ENCODE peak calls at places on chromosome 9, in six cellular contexts. E, Y, G, Z, M and V are unnamed samples.

GRCh38 chr9:70600479-70600878 is 186.0 kb upstream of the KLF9 start:
- DNase-seq in E (no peak), Y (no peak), G (no peak), Z (peak), M (peak), V (peak)

GRCh38 chr9:121463026-121463827 is 36.4 kb downstream of the GGTA1 start:
- DNase-seq in E (peak), Y (peak), G (peak), Z (no peak), M (no peak), V (no peak)

GRCh38 chr9:129365196-129365595 is 187.1 kb upstream of the IER5L start:
- DNase-seq in E (no peak), Y (no peak), G (no peak), Z (no peak), M (no peak), V (no peak)

GRCh38 chr9:73152953-73153352 is 1.3 kb downstream of the ANXA1 start:
- DNase-seq in E (no peak), Y (no peak), G (no peak), Z (no peak), M (no peak), V (no peak)

GRCh38 chr9:131815971-131816873 is 76.3 kb upstream of the RAPGEF1 start:
- DNase-seq in E (no peak), Y (no peak), G (no peak), Z (no peak), M (no peak), V (no peak)

GRCh38 chr9:74729129-74729710 is 158.5 kb downstream of the TRPM6 start:
- DNase-seq in E (no peak), Y (no peak), G (no peak), Z (peak), M (no peak), V (no peak)

GRCh38 chr9:137801023-137801319 is 76.6 kb upstream of the CACNA1B start:
- DNase-seq in E (no peak), Y (no peak), G (no peak), Z (no peak), M (no peak), V (no peak)

GRCh38 chr9:72041775-72042194 is 18.6 kb downstream of the C9orf57 start:
- DNase-seq in E (no peak), Y (no peak), G (no peak), Z (peak), M (peak), V (peak)

GRCh38 chr9:107335331-107335730 is 52.3 kb downstream of the RAD23B start:
- DNase-seq in E (no peak), Y (no peak), G (no peak), Z (no peak), M (no peak), V (no peak)

GRCh38 chr9:138044485-138045383 is 167.2 kb downstream of the CACNA1B start:
- DNase-seq in E (no peak), Y (no peak), G (no peak), Z (no peak), M (no peak), V (no peak)

GRCh38 chr9:70285246-70285645 is 26.5 kb downstream of the SMC5 start:
- DNase-seq in E (peak), Y (no peak), G (no peak), Z (no peak), M (no peak), V (peak)

GRCh38 chr9:69324549-69325401 is at the start of gene ENTREP1:
- DNase-seq in E (peak), Y (peak), G (peak), Z (peak), M (no peak), V (no peak)

GRCh38 chr9:89425921-89426388 is 72.0 kb downstream of the SEMA4D start:
- DNase-seq in E (no peak), Y (no peak), G (no peak), Z (peak), M (peak), V (no peak)

DNA sequence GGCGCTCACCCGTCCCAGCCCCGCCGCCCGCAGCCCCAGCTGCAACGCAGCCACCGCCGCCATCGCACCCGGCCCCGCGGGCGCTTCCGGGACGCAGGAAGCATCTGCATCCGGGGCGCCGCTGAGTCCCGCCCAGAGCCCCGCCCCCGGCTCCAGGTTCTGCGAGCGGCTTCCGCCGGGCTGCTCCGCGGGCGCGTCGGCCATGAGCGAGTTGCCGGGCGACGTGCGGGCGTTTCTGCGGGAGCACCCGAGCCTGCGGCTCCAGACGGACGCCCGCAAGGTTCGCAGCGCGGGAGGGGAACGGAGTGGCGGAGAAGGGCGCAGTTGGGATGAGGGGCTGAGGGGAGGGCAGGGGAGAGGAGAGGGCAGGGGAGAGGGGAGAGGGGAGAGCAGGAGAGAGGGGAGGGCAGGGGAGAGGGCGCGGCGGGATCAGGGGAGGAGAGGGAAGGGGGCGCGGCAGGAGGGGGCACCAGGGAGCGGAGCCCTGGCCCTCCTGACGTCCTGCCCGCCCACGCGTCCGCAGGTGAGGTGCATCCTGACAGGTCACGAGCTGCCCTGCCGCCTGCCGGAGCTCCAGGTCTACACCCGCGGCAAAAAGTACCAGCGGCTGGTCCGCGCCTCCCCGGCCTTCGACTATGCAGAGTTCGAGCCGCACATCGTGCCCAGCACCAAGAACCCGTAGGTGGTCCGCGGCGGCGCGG is at the start of the genes SURF1 and SURF2:
- DNase-seq in E (peak), Y (peak), G (peak), Z (peak), M (no peak), V (no peak)
- TF ChIP-seq CTCF in E (no peak), Y (no peak), G (no peak), Z (peak), M (no peak), V (peak)

GRCh38 chr9:79257215-79257614 is 314.6 kb upstream of the TLE4 start:
- DNase-seq in E (no peak), Y (peak), G (peak), Z (no peak), M (peak), V (no peak)

GRCh38 chr9:79257671-79258410 is 313.9 kb upstream of the TLE4 start:
- DNase-seq in E (no peak), Y (peak), G (peak), Z (peak), M (peak), V (no peak)

GRCh38 chr9:79255681-79256080 is 316.1 kb upstream of the TLE4 start:
- DNase-seq in E (no peak), Y (no peak), G (no peak), Z (no peak), M (no peak), V (no peak)

GRCh38 chr9:79256691-79257213 is 315.0 kb upstream of the TLE4 start:
- DNase-seq in E (peak), Y (peak), G (peak), Z (peak), M (peak), V (no peak)

DNA sequence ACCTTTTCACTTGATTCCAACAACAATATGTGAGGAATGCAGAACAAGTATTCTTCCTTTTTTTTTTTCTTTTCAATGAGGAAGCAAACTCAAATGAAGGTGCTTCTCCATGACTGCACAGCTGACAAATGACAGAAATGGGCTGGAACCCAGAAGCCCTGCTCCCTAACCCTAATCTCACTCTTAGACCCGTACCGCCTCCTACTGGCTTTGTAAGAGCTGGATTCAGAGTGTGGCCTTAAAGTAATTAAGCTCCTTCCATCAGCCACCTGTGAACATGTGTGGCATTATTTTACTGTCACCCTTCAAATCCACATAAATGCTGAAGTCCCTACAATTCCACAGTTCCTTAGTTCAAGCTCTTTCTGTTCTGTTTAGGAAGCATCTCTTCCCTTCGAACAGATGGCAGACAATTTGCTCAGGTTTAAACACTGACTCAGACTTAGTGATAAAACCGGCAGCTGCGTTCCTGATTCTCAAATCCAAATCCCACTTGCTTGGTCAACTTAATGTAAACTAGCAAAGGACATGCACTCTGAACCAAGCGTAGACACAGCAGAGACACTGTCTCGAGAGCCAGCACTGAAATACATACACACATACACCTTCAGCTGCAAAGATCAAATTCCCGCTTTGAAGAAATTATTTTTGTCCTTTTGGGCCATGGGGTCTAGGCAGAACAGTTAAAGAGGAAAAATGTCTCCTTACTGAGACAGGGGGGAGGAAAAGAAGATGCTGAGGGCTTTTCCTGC is 316.7 kb upstream of the TLE4 start:
- DNase-seq in E (no peak), Y (no peak), G (no peak), Z (peak), M (no peak), V (no peak)
- TF ChIP-seq CTCF in E (no peak), Y (peak), G (no peak), Z (peak), M (peak), V (no peak)

DNA sequence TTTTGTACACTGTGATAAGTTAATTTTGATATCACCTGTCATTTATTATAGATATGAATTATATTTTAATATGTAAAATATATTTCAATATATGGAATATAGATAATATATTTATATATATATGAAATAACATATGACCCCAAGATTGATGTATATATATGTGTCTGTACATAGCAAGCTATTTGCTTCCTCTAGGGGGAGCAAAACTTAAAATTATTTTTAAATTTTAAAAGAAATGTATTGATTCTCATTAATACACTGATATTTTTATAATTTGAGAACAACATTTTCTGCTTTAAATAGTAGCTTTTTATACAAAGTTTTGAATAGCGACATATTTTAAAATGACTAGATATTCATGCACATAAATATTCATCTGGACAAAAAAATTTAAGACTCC is 272.0 kb downstream of the DMRTA1 start:
- DNase-seq in E (no peak), Y (no peak), G (no peak), Z (no peak), M (no peak), V (no peak)
- TF ChIP-seq CTCF in E (no peak), Y (peak), G (peak), Z (peak), M (no peak), V (no peak)

GRCh38 chr9:32915802-32916201 is 85.6 kb downstream of the APTX start:
- DNase-seq in E (no peak), Y (no peak), G (no peak), Z (no peak), M (no peak), V (no peak)

GRCh38 chr9:32918628-32919027 is 82.8 kb downstream of the APTX start:
- DNase-seq in E (no peak), Y (no peak), G (no peak), Z (no peak), M (no peak), V (no peak)
- TF ChIP-seq CTCF in E (no peak), Y (no peak), G (no peak), Z (no peak), M (no peak), V (no peak)